ENCODE peak calls at places on chromosomes 2 and 18, in seven cellular contexts. N is suprapubic skin, S is fibroblast of villous mesenchyme, H is cardiac muscle cell, A is A549, R is HepG2, L is ovary. Z is an unnamed sample.

GRCh38 chr18:35049111-35050003 is 8.1 kb downstream of the MAPRE2 start:
- DNase-seq in N (no peak), S (no peak), H (no peak), A (no peak), R (no peak), L (no peak), Z (no peak)

GRCh38 chr18:12409466-12409865 is 1.7 kb downstream of the PRELID3A start:
- DNase-seq in N (no peak), S (no peak), H (no peak), A (no peak), R (no peak), L (no peak), Z (no peak)

GRCh38 chr2:240469747-240470146 is 34.3 kb downstream of the GPC1 start:
- DNase-seq in N (no peak), S (no peak), H (no peak), A (no peak), R (no peak), L (no peak), Z (no peak)

GRCh38 chr2:102520009-102520408 is 47.0 kb downstream of the SLC9A4 start:
- DNase-seq in N (no peak), S (peak; percentile 26), H (peak; percentile 51), A (peak; percentile 14), R (peak; percentile 56), L (no peak), Z (no peak)

GRCh38 chr2:31944828-31945571 is 65.8 kb downstream of the MEMO1 start:
- DNase-seq in N (no peak), S (no peak), H (no peak), A (no peak), R (no peak), L (no peak), Z (no peak)

GRCh38 chr2:20186855-20187187 is 38.1 kb downstream of the SDC1 start:
- DNase-seq in N (no peak), S (no peak), H (no peak), A (no peak), R (no peak), L (no peak), Z (no peak)

GRCh38 chr18:50143891-50144290 is 51.1 kb downstream of the MYO5B start:
- DNase-seq in N (no peak), S (no peak), H (no peak), A (no peak), R (peak; percentile 34), L (no peak), Z (no peak)

GRCh38 chr2:29273704-29274611 is 158.7 kb downstream of the CLIP4 start:
- DNase-seq in N (no peak), S (no peak), H (no peak), A (no peak), R (no peak), L (no peak), Z (no peak)

DNA sequence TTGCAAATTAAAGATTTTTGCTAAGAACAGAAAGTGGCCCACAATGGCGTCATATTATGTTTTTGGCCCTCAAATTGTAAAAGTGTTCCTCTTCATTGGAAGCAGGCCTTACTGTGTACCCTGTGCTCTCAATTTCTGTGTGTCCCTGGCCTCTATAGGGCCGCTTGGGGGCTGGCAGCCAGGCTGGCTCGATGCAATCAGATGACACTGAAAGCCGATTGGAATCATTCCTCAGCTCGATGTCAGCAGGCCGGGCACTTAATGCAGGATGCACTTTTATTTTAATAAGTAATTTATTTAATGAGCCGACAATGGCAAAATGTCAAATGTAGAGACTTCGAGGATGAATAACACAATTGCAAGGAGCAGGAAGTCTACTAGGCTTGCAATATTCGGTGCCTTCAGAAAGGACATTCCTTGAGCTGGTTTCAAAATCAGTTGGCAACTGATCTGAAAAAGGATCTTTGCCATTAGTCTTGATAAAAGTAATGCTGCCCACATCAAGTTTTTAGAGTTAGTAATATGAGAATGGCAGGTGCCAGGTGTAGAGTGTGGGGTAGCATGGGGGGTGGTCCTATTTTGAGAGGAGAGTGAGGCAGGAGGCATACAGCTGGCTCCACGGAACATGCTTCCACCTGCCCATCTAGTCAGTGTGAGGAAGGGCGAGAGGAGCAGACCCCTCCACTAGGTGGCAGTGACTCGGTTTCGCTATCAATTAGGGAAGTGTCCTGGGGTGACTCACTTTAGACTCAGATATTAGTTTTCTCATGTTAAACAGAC is 80.7 kb downstream of the NABP1 start:
- DNase-seq in N (no peak), S (peak; percentile 37), H (peak; percentile 59), A (peak; percentile 87), R (peak; percentile 71), L (peak; percentile 16), Z (no peak)
- TF ChIP-seq CTCF in N (peak; percentile 50), S (peak; percentile 74), H (peak; percentile 73), A (peak; percentile 77), R (peak; percentile 89), L (no peak), Z (peak; percentile 35)

GRCh38 chr18:62778976-62779869 is 63.9 kb downstream of the PHLPP1 start:
- DNase-seq in N (no peak), S (no peak), H (peak; percentile 37), A (no peak), R (no peak), L (no peak), Z (no peak)
- TF ChIP-seq CTCF in N (no peak), S (no peak), H (no peak), A (no peak), R (no peak), L (no peak), Z (no peak)

DNA sequence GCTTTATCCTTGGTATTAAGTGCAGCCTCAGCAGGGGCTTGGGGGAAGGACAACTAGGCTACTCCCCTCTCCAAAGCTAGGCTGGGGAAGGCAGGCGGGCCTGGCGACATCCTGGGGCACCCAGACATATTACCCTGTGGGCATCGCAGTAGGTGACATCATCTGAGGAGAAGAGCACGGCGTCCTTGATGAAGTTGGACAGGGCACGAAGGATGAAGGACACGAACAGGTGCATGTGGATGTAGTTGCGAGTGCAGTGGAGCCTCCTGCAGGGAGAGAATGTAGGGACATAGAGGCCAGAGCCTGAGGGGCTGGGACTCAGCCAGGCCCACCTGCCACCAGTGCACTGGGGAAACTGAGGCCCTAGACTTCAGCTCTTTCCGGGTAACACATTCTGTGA is 32.3 kb downstream of the TMEM37 start:
- DNase-seq in N (no peak), S (no peak), H (no peak), A (no peak), R (no peak), L (no peak), Z (no peak)
- TF ChIP-seq CTCF in N (no peak), S (no peak), H (no peak), A (no peak), R (no peak), L (no peak), Z (no peak)

GRCh38 chr2:118237451-118237850 is 149.2 kb downstream of the INSIG2 start:
- DNase-seq in N (no peak), S (no peak), H (no peak), A (no peak), R (no peak), L (no peak), Z (no peak)
- TF ChIP-seq CTCF in N (no peak), S (no peak), H (no peak), A (no peak), R (peak; percentile 51), L (no peak), Z (no peak)

Z was measured in AG09319.